ENCODE peak calls at places on chromosomes 3 and 15, in five cellular contexts. One of them, this sample, is unnamed.

GRCh38 chr3:133980550-133980949 is 49.2 kb downstream of the SLCO2A1 start:
- DNase-seq in heart right ventricle: no peak
- DNase-seq in fibroblast of the aortic adventitia: no peak
- DNase-seq in transverse colon: no peak
- DNase-seq in kidney: no peak
- DNase-seq in this sample: no peak

GRCh38 chr15:92413511-92413910 is 19.8 kb downstream of the ST8SIA2 start:
- DNase-seq in fibroblast of the aortic adventitia: no peak
- DNase-seq in transverse colon: no peak
- DNase-seq in heart right ventricle: no peak
- DNase-seq in kidney: no peak
- DNase-seq in this sample: no peak

GRCh38 chr3:106740116-106740515 is 637.1 kb upstream of the CCDC54 start:
- DNase-seq in kidney: no peak
- DNase-seq in transverse colon: no peak
- DNase-seq in fibroblast of the aortic adventitia: peak; percentile 82
- DNase-seq in heart right ventricle: no peak
- DNase-seq in this sample: no peak

GRCh38 chr3:152780553-152780952 is 54.4 kb upstream of the P2RY1 start:
- DNase-seq in kidney: no peak
- DNase-seq in transverse colon: no peak
- DNase-seq in fibroblast of the aortic adventitia: peak; percentile 4
- DNase-seq in heart right ventricle: no peak
- DNase-seq in this sample: peak; percentile 60

GRCh38 chr3:42014443-42014945 is 52.6 kb upstream of the ULK4 start:
- DNase-seq in transverse colon: peak; percentile 26
- DNase-seq in kidney: no peak
- DNase-seq in fibroblast of the aortic adventitia: peak; percentile 47
- DNase-seq in heart right ventricle: no peak
- DNase-seq in this sample: peak; percentile 49

GRCh38 chr15:99432271-99433025 is 133.3 kb upstream of the MEF2A start:
- DNase-seq in heart right ventricle: peak; percentile 3
- DNase-seq in transverse colon: peak; percentile 7
- DNase-seq in kidney: peak; percentile 59
- DNase-seq in fibroblast of the aortic adventitia: no peak
- DNase-seq in this sample: no peak

GRCh38 chr15:60358935-60359672 is 38.7 kb downstream of the ANXA2 start:
- DNase-seq in heart right ventricle: no peak
- DNase-seq in kidney: no peak
- DNase-seq in fibroblast of the aortic adventitia: peak; percentile 85
- DNase-seq in transverse colon: no peak
- DNase-seq in this sample: no peak

GRCh38 chr3:83011471-83011870 is 1250.0 kb upstream of the GBE1 start:
- DNase-seq in kidney: no peak
- DNase-seq in heart right ventricle: no peak
- DNase-seq in fibroblast of the aortic adventitia: no peak
- DNase-seq in transverse colon: no peak
- DNase-seq in this sample: peak; percentile 16

GRCh38 chr3:16060945-16061344 is 113.5 kb upstream of the GALNT15 start:
- DNase-seq in heart right ventricle: no peak
- DNase-seq in transverse colon: no peak
- DNase-seq in fibroblast of the aortic adventitia: peak; percentile 95
- DNase-seq in kidney: no peak
- DNase-seq in this sample: peak; percentile 95

GRCh38 chr3:6791161-6791560 is 69.8 kb upstream of the GRM7 start:
- DNase-seq in kidney: no peak
- DNase-seq in heart right ventricle: no peak
- DNase-seq in transverse colon: no peak
- DNase-seq in fibroblast of the aortic adventitia: no peak
- DNase-seq in this sample: no peak

GRCh38 chr3:31140470-31140869 is 246.0 kb upstream of the GADL1 start:
- DNase-seq in fibroblast of the aortic adventitia: no peak
- DNase-seq in kidney: no peak
- DNase-seq in heart right ventricle: no peak
- DNase-seq in transverse colon: no peak
- DNase-seq in this sample: no peak

GRCh38 chr15:76064375-76064774 is 4.6 kb downstream of the TMEM266 start:
- DNase-seq in heart right ventricle: no peak
- DNase-seq in fibroblast of the aortic adventitia: no peak
- DNase-seq in kidney: no peak
- DNase-seq in transverse colon: no peak
- DNase-seq in this sample: no peak

GRCh38 chr15:68187559-68187958 is 17.6 kb downstream of the CALML4 start:
- DNase-seq in heart right ventricle: peak; percentile 72
- DNase-seq in transverse colon: peak; percentile 72
- DNase-seq in kidney: peak; percentile 43
- DNase-seq in fibroblast of the aortic adventitia: peak; percentile 91
- DNase-seq in this sample: peak; percentile 59

GRCh38 chr3:171225698-171226097 is 199.2 kb upstream of the SLC2A2 start:
- DNase-seq in fibroblast of the aortic adventitia: peak; percentile 71
- DNase-seq in heart right ventricle: no peak
- DNase-seq in kidney: no peak
- DNase-seq in transverse colon: no peak
- DNase-seq in this sample: peak; percentile 12

GRCh38 chr3:42497009-42497731 is 5.3 kb upstream of the VIPR1 start:
- DNase-seq in transverse colon: no peak
- DNase-seq in fibroblast of the aortic adventitia: peak; percentile 72
- DNase-seq in kidney: no peak
- DNase-seq in heart right ventricle: no peak
- DNase-seq in this sample: peak; percentile 23

GRCh38 chr3:4398906-4399305 is 68.2 kb downstream of the SUMF1 start:
- DNase-seq in transverse colon: no peak
- DNase-seq in heart right ventricle: no peak
- DNase-seq in fibroblast of the aortic adventitia: no peak
- DNase-seq in kidney: no peak
- DNase-seq in this sample: no peak

GRCh38 chr3:5442106-5442785 is 254.7 kb downstream of the EDEM1 start:
- DNase-seq in fibroblast of the aortic adventitia: no peak
- DNase-seq in kidney: no peak
- DNase-seq in transverse colon: no peak
- DNase-seq in heart right ventricle: no peak
- DNase-seq in this sample: no peak

GRCh38 chr3:70532806-70533205 is 220.4 kb upstream of the MDFIC2 start:
- DNase-seq in heart right ventricle: no peak
- DNase-seq in kidney: no peak
- DNase-seq in transverse colon: no peak
- DNase-seq in fibroblast of the aortic adventitia: no peak
- DNase-seq in this sample: no peak

GRCh38 chr3:70771426-70772147 is 459.1 kb upstream of the MDFIC2 start:
- DNase-seq in kidney: no peak
- DNase-seq in transverse colon: no peak
- DNase-seq in heart right ventricle: no peak
- DNase-seq in fibroblast of the aortic adventitia: peak; percentile 41
- DNase-seq in this sample: peak; percentile 66

GRCh38 chr3:141279074-141279945 is 47.7 kb downstream of the PXYLP1 start:
- DNase-seq in kidney: no peak
- DNase-seq in fibroblast of the aortic adventitia: peak; percentile 40
- DNase-seq in heart right ventricle: no peak
- DNase-seq in transverse colon: no peak
- DNase-seq in this sample: peak; percentile 30

GRCh38 chr3:156705761-156706631 is 31.6 kb downstream of the TIPARP start:
- DNase-seq in kidney: no peak
- DNase-seq in heart right ventricle: no peak
- DNase-seq in transverse colon: no peak
- DNase-seq in fibroblast of the aortic adventitia: no peak
- DNase-seq in this sample: no peak

DNA sequence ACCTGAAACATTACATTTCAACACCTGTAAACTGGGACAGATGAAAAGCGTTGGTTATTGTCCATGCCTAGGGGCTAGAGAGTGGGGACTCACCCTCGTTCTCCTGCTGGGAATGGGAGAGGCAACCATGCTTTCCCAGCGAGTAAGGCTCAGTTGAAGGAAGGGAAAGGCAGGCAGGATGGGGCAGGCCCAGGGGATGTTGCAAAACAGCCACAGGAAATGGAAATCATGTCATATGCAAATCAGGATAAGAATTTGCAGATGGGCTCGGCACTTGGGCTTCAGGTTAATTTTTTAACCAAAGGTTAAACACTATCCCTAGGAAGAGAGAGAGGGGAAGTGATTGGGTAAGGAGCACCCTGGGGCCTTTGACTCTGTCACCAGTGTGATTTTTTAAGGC is 14.5 kb upstream of the PLA2G4E start:
- DNase-seq in transverse colon: peak; percentile 41
- DNase-seq in heart right ventricle: no peak
- DNase-seq in kidney: no peak
- DNase-seq in fibroblast of the aortic adventitia: no peak
- DNase-seq in this sample: peak; percentile 62
- H3K4me3 ChIP-seq in transverse colon: no peak overlapping the region
- H3K4me3 ChIP-seq in heart right ventricle: no peak overlapping the region
- H3K4me3 ChIP-seq in kidney: no peak overlapping the region
- H3K4me3 ChIP-seq in fibroblast of the aortic adventitia: no peak overlapping the region
- H3K4me3 ChIP-seq in this sample: no peak overlapping the region

DNA sequence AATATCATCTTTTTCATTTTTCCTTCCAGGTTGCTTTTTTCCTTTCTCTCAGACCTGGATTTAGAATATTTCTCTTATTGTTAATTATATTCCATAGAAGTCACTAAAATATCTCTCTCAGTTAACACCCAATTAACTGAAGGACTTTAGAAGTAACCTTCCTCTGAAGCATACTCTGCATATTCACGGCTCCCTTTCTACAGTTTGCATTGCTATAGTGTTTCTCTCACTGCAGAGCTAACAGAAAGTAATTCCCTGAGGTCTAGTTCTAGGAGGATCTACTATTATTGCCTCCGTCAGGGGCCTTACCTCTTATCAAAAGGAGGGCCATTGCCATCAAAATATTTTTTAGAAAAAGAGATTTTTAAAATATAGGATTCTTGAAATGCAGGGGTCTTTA is 696.5 kb downstream of the OTOL1 start:
- DNase-seq in kidney: no peak
- DNase-seq in fibroblast of the aortic adventitia: no peak
- DNase-seq in heart right ventricle: no peak
- DNase-seq in transverse colon: no peak
- DNase-seq in this sample: no peak
- TF ChIP-seq CTCF in kidney: no peak
- TF ChIP-seq CTCF in fibroblast of the aortic adventitia: no peak
- TF ChIP-seq CTCF in heart right ventricle: no peak
- TF ChIP-seq CTCF in transverse colon: no peak
- TF ChIP-seq CTCF in this sample: no peak

GRCh38 chr3:49205154-49205788 is 33.9 kb downstream of the KLHDC8B start:
- DNase-seq in fibroblast of the aortic adventitia: no peak
- DNase-seq in transverse colon: no peak
- DNase-seq in kidney: no peak
- DNase-seq in heart right ventricle: peak; percentile 20
- DNase-seq in this sample: no peak

GRCh38 chr3:49199900-49200281 is 28.5 kb downstream of the KLHDC8B start:
- DNase-seq in heart right ventricle: no peak
- DNase-seq in kidney: peak; percentile 61
- DNase-seq in transverse colon: no peak
- DNase-seq in fibroblast of the aortic adventitia: no peak
- DNase-seq in this sample: no peak

GRCh38 chr3:49198161-49198560 is 26.8 kb downstream of the KLHDC8B start:
- DNase-seq in kidney: no peak
- DNase-seq in transverse colon: no peak
- DNase-seq in fibroblast of the aortic adventitia: no peak
- DNase-seq in heart right ventricle: no peak
- DNase-seq in this sample: peak; percentile 16

GRCh38 chr3:49198611-49199230 is 27.3 kb downstream of the KLHDC8B start:
- DNase-seq in heart right ventricle: no peak
- DNase-seq in transverse colon: no peak
- DNase-seq in fibroblast of the aortic adventitia: no peak
- DNase-seq in kidney: peak; percentile 7
- DNase-seq in this sample: no peak

DNA sequence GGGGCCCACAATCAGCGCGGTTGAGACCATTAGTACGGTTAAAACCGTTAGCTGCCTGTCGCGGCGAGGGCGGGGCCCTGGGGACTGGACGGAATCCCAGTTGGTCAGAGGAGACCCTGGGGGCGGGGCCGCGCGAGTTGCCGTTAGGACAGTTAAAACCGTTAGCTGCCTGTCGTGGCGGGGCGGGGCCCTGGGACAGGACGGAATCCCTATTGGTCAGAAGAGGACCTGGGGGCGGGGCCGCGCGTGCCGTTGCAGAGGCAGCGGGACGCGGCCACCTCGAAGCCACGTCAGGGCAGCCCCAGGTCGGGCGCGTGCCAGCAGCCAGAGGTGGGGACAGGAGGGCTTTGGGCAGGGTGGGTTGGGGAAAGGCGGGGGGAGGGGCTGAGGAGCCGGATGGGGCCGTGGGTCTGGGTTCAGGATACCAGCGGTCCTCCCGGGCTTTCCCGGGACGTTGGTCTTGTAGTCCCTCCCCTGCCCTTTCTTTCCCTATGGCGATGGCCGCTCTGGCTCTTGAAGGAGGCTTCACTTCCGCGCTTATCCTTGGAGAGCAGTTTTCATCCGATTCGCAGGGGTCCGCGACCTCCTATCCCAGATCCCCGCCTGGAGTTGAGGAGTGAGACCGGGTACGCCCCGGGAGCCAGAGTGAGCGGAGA is 28.0 kb downstream of the KLHDC8B start:
- DNase-seq in kidney: peak; percentile 97
- DNase-seq in heart right ventricle: peak; percentile 96
- DNase-seq in transverse colon: peak; percentile 74
- DNase-seq in fibroblast of the aortic adventitia: peak; percentile 64
- DNase-seq in this sample: peak; percentile 87
- H3K4me3 ChIP-seq in kidney: no peak overlapping the region
- H3K4me3 ChIP-seq in heart right ventricle: peak overlapping the region; percentile 55
- H3K4me3 ChIP-seq in transverse colon: peak overlapping the region; percentile 10
- H3K4me3 ChIP-seq in fibroblast of the aortic adventitia: peak overlapping the region; percentile 50
- H3K4me3 ChIP-seq in this sample: peak overlapping the region; percentile 39

GRCh38 chr3:99925584-99925983 is 107.9 kb downstream of the CMSS1 start:
- DNase-seq in heart right ventricle: peak; percentile 57
- DNase-seq in fibroblast of the aortic adventitia: peak; percentile 91
- DNase-seq in kidney: no peak
- DNase-seq in transverse colon: peak; percentile 31
- DNase-seq in this sample: peak; percentile 94

GRCh38 chr3:99929409-99930139 is 111.9 kb downstream of the CMSS1 start:
- DNase-seq in heart right ventricle: peak; percentile 43
- DNase-seq in kidney: no peak
- DNase-seq in transverse colon: peak; percentile 33
- DNase-seq in fibroblast of the aortic adventitia: peak; percentile 75
- DNase-seq in this sample: peak; percentile 35

GRCh38 chr3:99927651-99928390 is 110.2 kb downstream of the CMSS1 start:
- DNase-seq in kidney: no peak
- DNase-seq in fibroblast of the aortic adventitia: no peak
- DNase-seq in transverse colon: no peak
- DNase-seq in heart right ventricle: no peak
- DNase-seq in this sample: no peak

GRCh38 chr3:99931059-99931458 is 113.4 kb downstream of the CMSS1 start:
- DNase-seq in fibroblast of the aortic adventitia: no peak
- DNase-seq in kidney: no peak
- DNase-seq in transverse colon: no peak
- DNase-seq in heart right ventricle: no peak
- DNase-seq in this sample: no peak

DNA sequence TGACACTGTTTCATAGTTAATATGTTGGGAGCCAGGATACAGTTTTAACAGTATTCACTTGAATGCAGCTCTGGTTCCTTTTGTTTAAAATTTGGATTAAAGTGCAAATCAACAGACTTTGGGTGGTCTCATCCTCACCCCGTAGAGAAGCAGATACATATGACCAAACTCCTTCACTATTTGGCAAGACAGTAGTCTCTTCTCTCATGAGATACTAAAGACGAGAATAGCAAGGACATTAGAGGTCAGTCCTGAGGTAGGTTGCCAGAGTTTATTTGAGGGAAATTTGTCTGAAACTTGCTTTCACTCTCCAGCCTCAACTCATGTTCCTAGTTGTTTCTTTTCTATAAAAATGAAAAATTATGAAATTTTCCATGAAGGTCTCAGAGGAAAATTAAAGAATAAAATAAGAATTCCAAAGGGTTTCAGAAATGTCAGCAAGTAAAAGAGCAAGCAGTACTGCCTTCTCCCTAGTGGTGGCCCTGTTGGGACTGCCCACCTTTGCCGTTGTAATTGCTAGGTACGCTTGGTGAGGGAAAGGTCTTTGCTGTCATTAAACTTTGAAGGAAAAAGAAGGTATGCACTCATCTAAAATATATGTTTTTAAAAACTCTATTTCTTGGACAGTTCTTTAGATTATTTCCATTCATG is 111.2 kb downstream of the CMSS1 start:
- DNase-seq in heart right ventricle: no peak
- DNase-seq in kidney: no peak
- DNase-seq in fibroblast of the aortic adventitia: no peak
- DNase-seq in transverse colon: no peak
- DNase-seq in this sample: no peak
- TF ChIP-seq CTCF in heart right ventricle: no peak
- TF ChIP-seq CTCF in kidney: no peak
- TF ChIP-seq CTCF in fibroblast of the aortic adventitia: peak; percentile 45
- TF ChIP-seq CTCF in transverse colon: peak; percentile 20
- TF ChIP-seq CTCF in this sample: no peak